ENCODE peak calls at places on chromosome 14, in five cellular contexts. One of them, this sample, is unnamed.

GRCh38 chr14:52086755-52087154 is 17.9 kb upstream of the NID2 start:
- DNase-seq in cardiac fibroblast: no peak
- DNase-seq in uterus: no peak
- DNase-seq in breast epithelium: no peak
- DNase-seq in heart left ventricle: no peak
- DNase-seq in this sample: peak

GRCh38 chr14:74604896-74605295 is 7.1 kb downstream of the LTBP2 start:
- DNase-seq in heart left ventricle: no peak
- DNase-seq in breast epithelium: no peak
- DNase-seq in cardiac fibroblast: no peak
- DNase-seq in uterus: no peak
- DNase-seq in this sample: peak

GRCh38 chr14:68521557-68521901 is 271.3 kb downstream of the ZFP36L1 start:
- DNase-seq in heart left ventricle: no peak
- DNase-seq in uterus: no peak
- DNase-seq in cardiac fibroblast: no peak
- DNase-seq in breast epithelium: no peak
- DNase-seq in this sample: no peak

GRCh38 chr14:72053662-72054061 is 121.4 kb downstream of the RGS6 start:
- DNase-seq in uterus: no peak
- DNase-seq in heart left ventricle: no peak
- DNase-seq in cardiac fibroblast: no peak
- DNase-seq in breast epithelium: no peak
- DNase-seq in this sample: no peak

GRCh38 chr14:93975791-93976476 is 436 bp downstream of the ASB2 start:
- DNase-seq in cardiac fibroblast: no peak
- DNase-seq in uterus: no peak
- DNase-seq in breast epithelium: no peak
- DNase-seq in heart left ventricle: no peak
- DNase-seq in this sample: no peak

GRCh38 chr14:43872752-43873655 is 634.1 kb downstream of the FSCB start:
- DNase-seq in heart left ventricle: no peak
- DNase-seq in uterus: no peak
- DNase-seq in cardiac fibroblast: no peak
- DNase-seq in breast epithelium: no peak
- DNase-seq in this sample: no peak

GRCh38 chr14:68211421-68211820 is 391.8 kb downstream of the RAD51B start:
- DNase-seq in uterus: no peak
- DNase-seq in breast epithelium: no peak
- DNase-seq in cardiac fibroblast: peak
- DNase-seq in heart left ventricle: no peak
- DNase-seq in this sample: no peak

GRCh38 chr14:28344381-28344780 is 422.2 kb upstream of the FOXG1 start:
- DNase-seq in cardiac fibroblast: peak
- DNase-seq in breast epithelium: no peak
- DNase-seq in uterus: no peak
- DNase-seq in heart left ventricle: no peak
- DNase-seq in this sample: no peak

GRCh38 chr14:74207943-74208342 is 31.3 kb upstream of the VSX2 start:
- DNase-seq in breast epithelium: no peak
- DNase-seq in uterus: no peak
- DNase-seq in cardiac fibroblast: no peak
- DNase-seq in heart left ventricle: no peak
- DNase-seq in this sample: no peak

GRCh38 chr14:50961606-50962259 is 17.4 kb upstream of the PYGL start:
- DNase-seq in cardiac fibroblast: peak
- DNase-seq in heart left ventricle: no peak
- DNase-seq in breast epithelium: no peak
- DNase-seq in uterus: no peak
- DNase-seq in this sample: peak

GRCh38 chr14:98867146-98867545 is 404.9 kb downstream of the BCL11B start:
- DNase-seq in uterus: no peak
- DNase-seq in cardiac fibroblast: no peak
- DNase-seq in heart left ventricle: no peak
- DNase-seq in breast epithelium: no peak
- DNase-seq in this sample: no peak
- TF ChIP-seq CTCF in uterus: no peak
- TF ChIP-seq CTCF in cardiac fibroblast: no peak
- TF ChIP-seq CTCF in heart left ventricle: no peak
- TF ChIP-seq CTCF in breast epithelium: no peak
- TF ChIP-seq CTCF in this sample: no peak

DNA sequence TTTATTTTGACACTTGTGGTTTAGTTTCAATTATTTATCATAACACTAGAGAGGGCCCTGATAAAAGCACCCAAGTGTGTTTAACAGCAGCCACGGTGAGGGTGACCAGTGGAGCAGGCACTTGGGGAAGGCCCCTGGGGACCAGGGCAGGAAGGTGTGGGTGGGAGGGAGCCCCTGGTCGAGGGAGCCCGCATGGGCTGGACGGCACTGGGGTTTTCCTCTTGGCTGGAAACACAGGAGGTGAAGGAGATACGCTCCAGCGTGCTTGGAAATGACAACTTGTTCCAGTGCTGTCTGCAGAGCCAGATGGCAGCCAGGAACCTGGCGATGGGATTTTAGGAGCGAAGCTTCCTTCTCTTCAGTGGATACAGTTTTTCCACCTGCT is 192.6 kb upstream of the C14orf180 start:
- DNase-seq in cardiac fibroblast: no peak
- DNase-seq in breast epithelium: peak
- DNase-seq in uterus: no peak
- DNase-seq in heart left ventricle: peak
- DNase-seq in this sample: no peak
- H3K4me3 ChIP-seq in cardiac fibroblast: no peak
- H3K4me3 ChIP-seq in breast epithelium: no peak
- H3K4me3 ChIP-seq in uterus: no peak
- H3K4me3 ChIP-seq in heart left ventricle: no peak
- H3K4me3 ChIP-seq in this sample: no peak

DNA sequence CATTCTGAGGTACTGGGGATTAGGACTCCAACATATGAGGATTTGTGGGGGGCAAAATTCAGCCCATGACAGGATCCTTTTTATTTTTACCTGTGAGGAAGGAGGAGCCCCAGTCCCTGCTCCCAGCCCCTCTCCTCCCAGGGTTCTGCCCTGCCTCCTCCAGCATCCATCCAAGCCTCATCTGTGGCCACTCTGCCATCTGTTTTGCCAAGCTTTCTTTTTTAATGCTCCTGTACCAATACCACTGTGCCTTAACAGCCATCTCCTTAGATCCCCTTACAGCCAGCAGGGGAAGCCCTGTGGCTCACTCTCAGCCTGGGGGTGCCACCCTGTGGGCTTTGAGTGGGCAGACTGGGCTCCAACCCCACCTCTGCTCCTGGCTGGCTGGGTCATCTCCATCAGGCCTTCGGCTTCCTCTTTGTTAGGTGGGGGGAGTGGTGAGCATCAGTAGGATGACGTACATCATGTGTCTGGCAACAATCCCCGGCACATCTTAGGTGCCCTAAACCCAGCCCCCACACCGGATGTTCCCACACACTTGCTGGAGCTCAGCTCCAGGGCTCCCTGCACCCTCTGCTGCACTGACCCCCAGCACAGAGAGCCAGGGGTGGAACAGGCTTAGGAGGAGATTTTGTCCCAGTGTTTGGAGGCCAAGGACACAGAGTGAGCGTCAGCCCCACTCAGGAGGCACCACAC is 40.2 kb downstream of the CYP46A1 start:
- DNase-seq in heart left ventricle: no peak
- DNase-seq in uterus: peak
- DNase-seq in cardiac fibroblast: no peak
- DNase-seq in breast epithelium: no peak
- DNase-seq in this sample: no peak
- TF ChIP-seq CTCF in heart left ventricle: no peak
- TF ChIP-seq CTCF in uterus: no peak
- TF ChIP-seq CTCF in cardiac fibroblast: no peak
- TF ChIP-seq CTCF in breast epithelium: no peak
- TF ChIP-seq CTCF in this sample: no peak

GRCh38 chr14:96585672-96586013 is 83.5 kb downstream of the PAPOLA start:
- DNase-seq in cardiac fibroblast: no peak
- DNase-seq in heart left ventricle: no peak
- DNase-seq in breast epithelium: no peak
- DNase-seq in uterus: no peak
- DNase-seq in this sample: no peak

GRCh38 chr14:96588410-96589249 is 86.4 kb downstream of the PAPOLA start:
- DNase-seq in cardiac fibroblast: peak
- DNase-seq in heart left ventricle: no peak
- DNase-seq in breast epithelium: no peak
- DNase-seq in uterus: no peak
- DNase-seq in this sample: no peak

GRCh38 chr14:96587823-96588385 is 85.7 kb downstream of the PAPOLA start:
- DNase-seq in cardiac fibroblast: no peak
- DNase-seq in uterus: no peak
- DNase-seq in breast epithelium: no peak
- DNase-seq in heart left ventricle: no peak
- DNase-seq in this sample: no peak

GRCh38 chr14:96586056-96586455 is 83.9 kb downstream of the PAPOLA start:
- DNase-seq in heart left ventricle: no peak
- DNase-seq in uterus: no peak
- DNase-seq in breast epithelium: no peak
- DNase-seq in cardiac fibroblast: no peak
- DNase-seq in this sample: no peak

DNA sequence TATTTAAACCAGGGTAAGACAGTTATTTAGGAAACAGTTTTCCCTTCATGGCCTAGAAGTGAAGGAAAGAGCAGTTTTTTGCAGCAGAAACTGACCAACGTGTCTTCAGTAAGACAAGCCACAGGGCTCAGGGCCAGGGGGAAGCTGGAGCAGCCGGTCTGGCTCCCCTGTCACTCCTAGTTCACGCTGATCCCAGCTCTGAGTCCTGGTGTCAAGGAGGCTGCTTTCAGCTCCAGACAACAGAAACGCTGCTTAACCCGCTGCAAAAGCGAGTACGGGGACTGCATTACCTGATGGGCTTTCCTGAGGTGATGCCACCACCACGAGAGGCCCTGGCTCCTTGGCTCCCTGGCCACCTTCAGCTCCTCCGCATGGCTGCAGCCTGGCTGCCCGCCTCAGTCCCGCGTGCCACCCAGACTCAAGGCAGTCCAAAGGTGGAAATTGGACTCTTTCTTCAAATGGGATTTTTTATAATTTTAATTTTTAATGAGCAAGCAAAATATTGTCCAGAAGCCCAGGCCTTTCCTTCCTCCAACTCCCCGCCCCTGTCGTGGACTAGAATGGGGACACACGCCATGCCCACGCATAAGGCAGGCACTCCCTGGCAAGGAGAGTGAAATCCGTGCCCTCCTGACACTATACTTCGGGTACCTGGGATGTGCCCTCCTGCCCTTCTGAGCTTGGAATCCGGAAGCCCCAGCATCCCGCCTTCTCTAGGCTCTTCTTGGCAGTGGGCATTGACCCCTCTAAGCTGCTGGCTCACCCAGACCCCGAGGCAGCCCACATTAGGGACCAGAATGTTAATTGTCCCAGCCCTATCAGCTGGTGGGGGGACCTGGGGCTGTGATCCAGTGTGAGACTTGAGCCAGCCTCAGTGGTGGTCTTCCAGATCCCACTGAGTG is 85.0 kb downstream of the PAPOLA start:
- DNase-seq in cardiac fibroblast: no peak
- DNase-seq in uterus: no peak
- DNase-seq in breast epithelium: no peak
- DNase-seq in heart left ventricle: no peak
- DNase-seq in this sample: no peak
- H3K4me3 ChIP-seq in cardiac fibroblast: no peak
- H3K4me3 ChIP-seq in uterus: no peak
- H3K4me3 ChIP-seq in breast epithelium: no peak
- H3K4me3 ChIP-seq in heart left ventricle: no peak
- H3K4me3 ChIP-seq in this sample: no peak

GRCh38 chr14:100072783-100073346 is 7.6 kb downstream of the EVL start:
- DNase-seq in uterus: no peak
- DNase-seq in heart left ventricle: no peak
- DNase-seq in breast epithelium: peak
- DNase-seq in cardiac fibroblast: no peak
- DNase-seq in this sample: no peak
- TF ChIP-seq CTCF in uterus: no peak
- TF ChIP-seq CTCF in heart left ventricle: no peak
- TF ChIP-seq CTCF in breast epithelium: peak
- TF ChIP-seq CTCF in cardiac fibroblast: no peak
- TF ChIP-seq CTCF in this sample: no peak

DNA sequence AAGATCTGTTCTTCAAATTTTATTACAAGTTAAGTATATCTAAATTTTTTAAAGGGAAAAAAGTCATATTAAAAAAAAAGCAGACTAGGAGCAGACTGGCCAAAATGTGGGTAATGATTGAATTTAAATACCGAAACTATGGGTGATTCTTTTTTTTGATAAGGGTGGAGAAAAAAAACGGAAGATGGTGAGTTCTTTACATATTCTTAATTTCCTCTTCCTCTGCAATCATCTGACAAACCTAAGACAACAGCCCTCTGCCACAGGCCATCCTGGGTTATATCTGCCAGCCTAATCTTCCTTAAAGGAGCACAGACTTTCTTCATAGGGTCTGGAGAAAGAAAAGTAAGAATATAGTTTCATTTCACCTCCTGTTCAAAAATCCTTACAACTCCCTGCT is 108.0 kb downstream of the PPP2R5E start:
- DNase-seq in cardiac fibroblast: no peak
- DNase-seq in heart left ventricle: no peak
- DNase-seq in uterus: no peak
- DNase-seq in breast epithelium: no peak
- DNase-seq in this sample: no peak
- H3K4me3 ChIP-seq in cardiac fibroblast: no peak
- H3K4me3 ChIP-seq in heart left ventricle: no peak
- H3K4me3 ChIP-seq in uterus: no peak
- H3K4me3 ChIP-seq in breast epithelium: no peak
- H3K4me3 ChIP-seq in this sample: no peak

GRCh38 chr14:65151329-65152010 is 49.2 kb upstream of the MAX start:
- DNase-seq in heart left ventricle: no peak
- DNase-seq in uterus: no peak
- DNase-seq in breast epithelium: no peak
- DNase-seq in cardiac fibroblast: no peak
- DNase-seq in this sample: no peak

GRCh38 chr14:65150891-65151290 is 48.6 kb upstream of the MAX start:
- DNase-seq in uterus: no peak
- DNase-seq in cardiac fibroblast: no peak
- DNase-seq in breast epithelium: no peak
- DNase-seq in heart left ventricle: no peak
- DNase-seq in this sample: no peak

GRCh38 chr14:65156568-65157366 is 54.5 kb upstream of the MAX start:
- DNase-seq in breast epithelium: no peak
- DNase-seq in uterus: peak
- DNase-seq in heart left ventricle: no peak
- DNase-seq in cardiac fibroblast: peak
- DNase-seq in this sample: peak

GRCh38 chr14:65149116-65149515 is 46.8 kb upstream of the MAX start:
- DNase-seq in uterus: no peak
- DNase-seq in heart left ventricle: no peak
- DNase-seq in cardiac fibroblast: no peak
- DNase-seq in breast epithelium: no peak
- DNase-seq in this sample: no peak

GRCh38 chr14:65153101-65153500 is 50.8 kb upstream of the MAX start:
- DNase-seq in breast epithelium: no peak
- DNase-seq in cardiac fibroblast: no peak
- DNase-seq in heart left ventricle: no peak
- DNase-seq in uterus: peak
- DNase-seq in this sample: no peak
- TF ChIP-seq CTCF in breast epithelium: no peak
- TF ChIP-seq CTCF in cardiac fibroblast: no peak
- TF ChIP-seq CTCF in heart left ventricle: no peak
- TF ChIP-seq CTCF in uterus: no peak
- TF ChIP-seq CTCF in this sample: no peak

This sample was measured in AG10803.